ENCODE peak calls at places on chromosomes 11 and 22, in four cellular contexts. A is HT-29, C is GM23248, H is neural crest cell. O is an unnamed sample.

GRCh38 chr11:58024601-58025091 is 965 bp downstream of the OR9Q1 start:
- DNase-seq in H (no peak), C (peak), A (no peak), O (peak)

GRCh38 chr11:20388096-20389055 is 860 bp downstream of the PRMT3 start:
- DNase-seq in H (no peak), C (peak), A (peak), O (no peak)

GRCh38 chr22:25420925-25421904 is 143.3 kb upstream of the GRK3 start:
- DNase-seq in C (peak), A (no peak), H (no peak), O (no peak)

GRCh38 chr11:60281482-60281881 is 1.0 kb downstream of the MS4A4A start:
- DNase-seq in H (no peak), C (no peak), A (no peak), O (no peak)

GRCh38 chr11:86523738-86524602 is 148.4 kb downstream of the ME3 start:
- DNase-seq in A (peak), C (peak), H (no peak), O (no peak)

GRCh38 chr11:79336740-79337517 is 103.9 kb downstream of the TENM4 start:
- DNase-seq in C (no peak), A (no peak), H (no peak), O (no peak)

GRCh38 chr11:118087933-118088332 is 1.2 kb upstream of the SMIM35 start:
- DNase-seq in C (no peak), A (no peak), H (no peak), O (no peak)

GRCh38 chr11:23540101-23540561 is 679.9 kb upstream of the CCDC179 start:
- DNase-seq in C (peak), A (peak), H (peak), O (no peak)

GRCh38 chr11:3123316-3123715 is 41.8 kb downstream of the OSBPL5 start:
- DNase-seq in C (peak), H (no peak), A (peak), O (peak)

GRCh38 chr11:102572537-102573220 is 42.1 kb upstream of the MMP7 start:
- DNase-seq in A (no peak), C (peak), H (no peak), O (no peak)

GRCh38 chr11:21560466-21560975 is 632.4 kb upstream of the ANO5 start:
- DNase-seq in H (no peak), C (no peak), A (peak), O (no peak)

GRCh38 chr11:74806267-74806666 is 57.6 kb downstream of the RNF169 start:
- DNase-seq in C (no peak), A (no peak), H (no peak), O (no peak)

GRCh38 chr11:134656861-134657540 is 245.0 kb upstream of the B3GAT1 start:
- DNase-seq in C (no peak), A (no peak), H (no peak), O (no peak)

GRCh38 chr11:19617830-19618523 is 94.7 kb upstream of the NAV2 start:
- DNase-seq in H (no peak), A (no peak), C (no peak), O (no peak)

GRCh38 chr22:34105461-34106062 is 185.3 kb upstream of the LARGE1 start:
- DNase-seq in H (peak), C (peak), A (peak), O (no peak)

GRCh38 chr22:44917372-44918165 is 92.2 kb downstream of the PHF21B start:
- DNase-seq in A (no peak), C (no peak), H (no peak), O (no peak)

GRCh38 chr11:17381156-17381555 is 7.3 kb downstream of the KCNJ11 start:
- DNase-seq in C (peak), H (no peak), A (no peak), O (no peak)

GRCh38 chr11:47130541-47130940 is 46.1 kb downstream of the ARFGAP2 start:
- DNase-seq in C (no peak), H (no peak), A (no peak), O (no peak)

GRCh38 chr22:49922926-49923325 is 4.5 kb downstream of the CRELD2 start:
- DNase-seq in H (no peak), A (no peak), C (no peak), O (no peak)

GRCh38 chr11:95788921-95789505 is 569 bp downstream of the FAM76B start:
- DNase-seq in H (peak), A (peak), C (peak), O (peak)

O was measured in thoracic aorta.